ENCODE peak calls at places on chromosomes 3 and 15, in eight cellular contexts. E, H, Q, B, O, S, V and F are unnamed samples.
A peak's percentile ranks its signal among the peaks of the same experiment; 100 is the strongest.

GRCh38 chr3:55191911-55192787 is 264.3 kb upstream of the LRTM1 start:
- DNase-seq in E (peak; percentile 73), H (no peak), Q (peak; percentile 97), B (peak; percentile 93), O (peak; percentile 16), S (peak; percentile 98), V (peak; percentile 79), F (no peak)

GRCh38 chr15:94110476-94111130 is 120.8 kb upstream of the MCTP2 start:
- DNase-seq in E (no peak), H (no peak), Q (peak; percentile 10), B (no peak), O (no peak), S (no peak), V (no peak), F (no peak)

GRCh38 chr15:51030649-51031316 is 63.9 kb downstream of the TNFAIP8L3 start:
- DNase-seq in E (peak; percentile 38), H (no peak), Q (peak; percentile 79), B (peak; percentile 82), O (peak; percentile 81), S (peak; percentile 92), V (peak; percentile 64), F (no peak)

GRCh38 chr3:130480736-130481135 is 36.2 kb upstream of the COL6A6 start:
- DNase-seq in E (peak; percentile 83), H (no peak), Q (peak; percentile 42), B (peak; percentile 49), O (peak; percentile 45), S (peak; percentile 28), V (peak; percentile 90), F (no peak)

GRCh38 chr15:58393196-58393790 is 38.5 kb upstream of the LIPC start:
- DNase-seq in E (no peak), H (no peak), Q (no peak), B (no peak), O (no peak), S (peak; percentile 30), V (no peak), F (no peak)

GRCh38 chr3:78872195-78872594 is 895.6 kb downstream of the ROBO1 start:
- DNase-seq in E (peak; percentile 62), H (no peak), Q (no peak), B (no peak), O (peak; percentile 72), S (no peak), V (no peak), F (no peak)

GRCh38 chr15:24945711-24946110 is 9.1 kb upstream of the SNRPN start:
- DNase-seq in E (no peak), H (no peak), Q (no peak), B (peak; percentile 6), O (no peak), S (no peak), V (no peak), F (no peak)

GRCh38 chr15:90141646-90142045 is 39.4 kb upstream of the IDH2 start:
- DNase-seq in E (peak; percentile 59), H (no peak), Q (peak; percentile 32), B (peak; percentile 35), O (no peak), S (peak; percentile 66), V (peak; percentile 13), F (no peak)

GRCh38 chr3:155323063-155323666 is 29.7 kb upstream of the STRIT1 start:
- DNase-seq in E (peak; percentile 92), H (no peak), Q (peak; percentile 85), B (peak; percentile 93), O (peak; percentile 78), S (peak; percentile 89), V (peak; percentile 92), F (peak; percentile 11)

GRCh38 chr3:51385621-51386091 is 565 bp downstream of the MANF start:
- DNase-seq in E (no peak), H (no peak), Q (no peak), B (no peak), O (no peak), S (no peak), V (no peak), F (no peak)

GRCh38 chr3:30354513-30354912 is 251.9 kb upstream of the TGFBR2 start:
- DNase-seq in E (peak; percentile 26), H (no peak), Q (no peak), B (no peak), O (no peak), S (no peak), V (no peak), F (no peak)
- H3K4me3 ChIP-seq in E (no peak overlapping the region), H (no peak overlapping the region), Q (no peak overlapping the region), B (no peak overlapping the region), O (no peak overlapping the region), S (no peak overlapping the region), V (no peak overlapping the region), F (peak overlapping the region; percentile 9)

GRCh38 chr3:61521229-61521628 is 40.1 kb upstream of the PTPRG start:
- DNase-seq in E (no peak), H (no peak), Q (no peak), B (no peak), O (no peak), S (no peak), V (no peak), F (no peak)
- H3K4me3 ChIP-seq in E (no peak overlapping the region), H (no peak overlapping the region), Q (no peak overlapping the region), B (no peak overlapping the region), O (no peak overlapping the region), S (no peak overlapping the region), V (no peak overlapping the region), F (no peak overlapping the region)

GRCh38 chr15:92914768-92915221 is 14.7 kb downstream of the CHD2 start:
- DNase-seq in E (no peak), H (no peak), Q (no peak), B (no peak), O (peak; percentile 79), S (no peak), V (no peak), F (peak; percentile 67)
- H3K4me3 ChIP-seq in E (no peak overlapping the region), H (no peak overlapping the region), Q (no peak overlapping the region), B (no peak overlapping the region), O (no peak overlapping the region), S (no peak overlapping the region), V (no peak overlapping the region), F (peak overlapping the region; percentile 44)

GRCh38 chr15:92667291-92667904 is 11.8 kb upstream of the FAM174B start:
- DNase-seq in E (peak; percentile 45), H (no peak), Q (no peak), B (peak; percentile 21), O (peak; percentile 79), S (no peak), V (no peak), F (no peak)
- H3K4me3 ChIP-seq in E (no peak overlapping the region), H (no peak overlapping the region), Q (no peak overlapping the region), B (no peak overlapping the region), O (peak overlapping the region; percentile 26), S (no peak overlapping the region), V (no peak overlapping the region), F (no peak overlapping the region)

GRCh38 chr3:71724584-71725278 is 471 bp downstream of the EIF4E3 start:
- DNase-seq in E (no peak), H (peak; percentile 60), Q (no peak), B (no peak), O (peak; percentile 9), S (no peak), V (peak; percentile 71), F (peak; percentile 36)

GRCh38 chr3:71722693-71723092 is 2.5 kb downstream of the EIF4E3 start:
- DNase-seq in E (no peak), H (no peak), Q (no peak), B (no peak), O (no peak), S (no peak), V (no peak), F (no peak)

GRCh38 chr3:71725279-71725991 is at the start of gene EIF4E3:
- DNase-seq in E (peak; percentile 22), H (peak; percentile 60), Q (no peak), B (peak; percentile 16), O (no peak), S (peak; percentile 4), V (peak; percentile 80), F (no peak)

GRCh38 chr3:71724171-71724453 is 1.1 kb downstream of the EIF4E3 start:
- DNase-seq in E (no peak), H (no peak), Q (no peak), B (no peak), O (no peak), S (no peak), V (no peak), F (peak; percentile 7)

DNA sequence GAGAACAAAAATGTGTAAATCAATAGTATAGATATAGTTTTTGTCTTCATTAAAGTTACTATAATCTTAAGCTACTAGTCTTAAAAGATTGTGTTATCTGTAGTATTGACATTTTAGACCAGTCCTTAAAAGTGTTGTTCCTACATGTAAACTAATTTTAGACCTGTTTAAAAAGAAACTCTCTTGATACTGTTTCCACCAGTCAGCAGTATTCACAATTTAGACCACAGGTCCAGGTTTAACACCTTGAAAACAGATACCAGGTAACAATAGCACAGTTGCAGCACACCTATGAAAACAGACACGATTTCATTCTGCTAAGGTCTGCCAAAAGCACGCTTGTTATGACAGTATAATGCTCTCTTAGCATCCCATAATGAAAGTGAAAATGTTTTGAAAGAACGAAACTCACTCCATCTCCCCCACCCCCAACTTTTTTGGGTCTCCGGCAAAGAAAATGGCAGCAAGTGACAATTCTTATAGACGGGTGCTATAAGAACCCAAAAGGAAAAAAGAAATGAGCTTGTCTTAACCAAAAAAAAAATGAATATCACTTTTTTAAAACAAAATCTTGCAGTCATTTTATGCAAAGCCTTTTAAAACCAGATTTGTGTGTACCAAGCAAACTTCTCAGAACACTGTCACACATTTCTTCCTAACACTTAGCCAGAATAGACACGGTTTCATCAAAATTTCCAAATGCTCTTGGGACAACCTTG is 1.6 kb downstream of the EIF4E3 start:
- DNase-seq in E (no peak), H (no peak), Q (no peak), B (no peak), O (no peak), S (no peak), V (no peak), F (peak; percentile 73)
- H3K4me3 ChIP-seq in E (no peak overlapping the region), H (peak overlapping the region; percentile 85), Q (no peak overlapping the region), B (peak overlapping the region; percentile 64), O (peak overlapping the region; percentile 83), S (no peak overlapping the region), V (peak overlapping the region; percentile 89), F (peak overlapping the region; percentile 65)

GRCh38 chr3:67641451-67641850 is 13.0 kb downstream of the SUCLG2 start:
- DNase-seq in E (no peak), H (no peak), Q (no peak), B (no peak), O (no peak), S (no peak), V (no peak), F (no peak)

GRCh38 chr3:67640023-67640660 is 14.3 kb downstream of the SUCLG2 start:
- DNase-seq in E (no peak), H (no peak), Q (peak; percentile 17), B (peak; percentile 12), O (no peak), S (peak; percentile 67), V (peak; percentile 56), F (no peak)

GRCh38 chr3:67635806-67636205 is 18.6 kb downstream of the SUCLG2 start:
- DNase-seq in E (peak; percentile 15), H (no peak), Q (peak; percentile 53), B (peak; percentile 31), O (no peak), S (peak; percentile 55), V (peak; percentile 22), F (no peak)

GRCh38 chr3:67635257-67635656 is 19.2 kb downstream of the SUCLG2 start:
- DNase-seq in E (peak; percentile 45), H (no peak), Q (peak; percentile 87), B (peak; percentile 85), O (peak; percentile 52), S (peak; percentile 96), V (peak; percentile 70), F (no peak)

GRCh38 chr3:67637255-67637900 is 17.0 kb downstream of the SUCLG2 start:
- DNase-seq in E (no peak), H (no peak), Q (no peak), B (no peak), O (no peak), S (no peak), V (no peak), F (no peak)
- H3K4me3 ChIP-seq in E (no peak overlapping the region), H (no peak overlapping the region), Q (no peak overlapping the region), B (no peak overlapping the region), O (no peak overlapping the region), S (no peak overlapping the region), V (no peak overlapping the region), F (no peak overlapping the region)